ENCODE peak calls at places on chromosomes 6 and 20, in six cellular contexts. C is SK-N-SH, F is A549, O is K562, Z is GM12878, W is H1. G is an unnamed sample.

GRCh38 chr6:127267742-127268588 is 1.3 kb downstream of the RNF146 start:
- DNase-seq in C (peak; percentile 27), F (peak; percentile 1), O (no peak), Z (no peak), W (no peak), G (peak; percentile 12)

GRCh38 chr6:166633732-166634535 is 6.9 kb upstream of the RPS6KA2 start:
- DNase-seq in C (no peak), F (no peak), O (peak; percentile 21), Z (no peak), W (no peak), G (peak; percentile 20)

GRCh38 chr6:157533397-157533814 is 152.4 kb downstream of the ZDHHC14 start:
- DNase-seq in C (peak; percentile 52), F (no peak), O (no peak), Z (no peak), W (no peak), G (no peak)

GRCh38 chr20:37392441-37393195 is 46.7 kb downstream of the SRC start:
- DNase-seq in C (peak; percentile 71), F (no peak), O (peak; percentile 52), Z (no peak), W (no peak), G (peak; percentile 67)

GRCh38 chr6:45376310-45377040 is 1.3 kb downstream of the SUPT3H start:
- DNase-seq in C (no peak), F (no peak), O (no peak), Z (no peak), W (no peak), G (no peak)

GRCh38 chr20:62926229-62927127 is at the start of gene DIDO1:
- DNase-seq in C (peak; percentile 99), F (peak; percentile 96), O (peak; percentile 90), Z (peak; percentile 56), W (no peak), G (peak; percentile 87)

GRCh38 chr6:147949981-147950622 is 392.5 kb upstream of the SASH1 start:
- DNase-seq in C (no peak), F (no peak), O (no peak), Z (no peak), W (no peak), G (no peak)

GRCh38 chr6:170269151-170269872 is 21.6 kb downstream of the DLL1 start:
- DNase-seq in C (no peak), F (no peak), O (no peak), Z (no peak), W (no peak), G (no peak)

GRCh38 chr6:2396856-2397640 is 151.6 kb upstream of the GMDS start:
- DNase-seq in C (no peak), F (no peak), O (no peak), Z (no peak), W (no peak), G (no peak)

GRCh38 chr20:8020314-8021079 is 936 bp upstream of the TMX4 start:
- DNase-seq in C (no peak), F (no peak), O (no peak), Z (peak; percentile 85), W (no peak), G (peak; percentile 23)

GRCh38 chr6:44531447-44532015 is 144.0 kb downstream of the CDC5L start:
- DNase-seq in C (no peak), F (no peak), O (no peak), Z (no peak), W (no peak), G (no peak)

GRCh38 chr6:128305228-128305627 is 215.2 kb downstream of the PTPRK start:
- DNase-seq in C (no peak), F (no peak), O (no peak), Z (no peak), W (no peak), G (no peak)

GRCh38 chr6:29014729-29015608 is 9.9 kb upstream of the ZNF311 start:
- DNase-seq in C (no peak), F (no peak), O (no peak), Z (no peak), W (no peak), G (no peak)

GRCh38 chr6:32982702-32983492 is 14.5 kb downstream of the BRD2 start:
- DNase-seq in C (no peak), F (no peak), O (no peak), Z (no peak), W (no peak), G (no peak)

GRCh38 chr6:17505767-17506280 is 94.3 kb upstream of the FAM8A1 start:
- DNase-seq in C (no peak), F (no peak), O (no peak), Z (no peak), W (no peak), G (no peak)

GRCh38 chr20:39812116-39812515 is 850.0 kb downstream of the DHX35 start:
- DNase-seq in C (no peak), F (no peak), O (no peak), Z (no peak), W (no peak), G (no peak)

DNA sequence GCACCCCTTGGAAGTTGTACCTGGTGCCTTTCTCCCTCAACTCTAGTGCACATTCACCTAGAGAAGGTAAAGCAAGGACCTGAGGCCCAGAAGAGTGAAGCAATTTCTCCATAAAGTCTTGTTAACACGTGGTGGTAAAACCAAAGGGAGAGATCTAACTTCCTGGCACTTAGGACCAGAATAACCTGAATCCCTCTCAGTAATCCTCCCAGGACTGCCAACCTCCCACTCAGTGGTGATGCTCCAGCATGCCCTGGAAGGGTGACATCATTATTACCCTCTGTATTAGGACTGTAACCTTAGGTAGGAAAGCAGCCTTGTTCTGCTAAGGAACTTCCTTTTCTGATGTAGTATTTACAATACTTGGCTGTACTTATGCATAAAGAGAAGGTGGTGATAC is 330.6 kb upstream of the MARCKS start:
- DNase-seq in C (no peak), F (no peak), O (no peak), Z (no peak), W (no peak), G (no peak)
- TF ChIP-seq CHD2 in C (no peak), F (no peak), O (no peak), Z (no peak), W (no peak), G (no peak)

GRCh38 chr6:163945813-163946212 is 531.3 kb downstream of the QKI start:
- DNase-seq in C (no peak), F (no peak), O (no peak), Z (no peak), W (no peak), G (no peak)

GRCh38 chr6:163947276-163947675 is 532.8 kb downstream of the QKI start:
- DNase-seq in C (no peak), F (no peak), O (no peak), Z (no peak), W (no peak), G (no peak)

GRCh38 chr6:163944897-163945296 is 530.4 kb downstream of the QKI start:
- DNase-seq in C (no peak), F (no peak), O (no peak), Z (no peak), W (no peak), G (no peak)

GRCh38 chr6:163948250-163948649 is 533.7 kb downstream of the QKI start:
- DNase-seq in C (no peak), F (no peak), O (no peak), Z (no peak), W (no peak), G (no peak)

GRCh38 chr6:163946437-163946836 is 531.9 kb downstream of the QKI start:
- DNase-seq in C (no peak), F (no peak), O (no peak), Z (no peak), W (no peak), G (no peak)
- TF ChIP-seq CHD2 in C (no peak), F (no peak), O (no peak), Z (no peak), W (no peak), G (no peak)

GRCh38 chr6:37491161-37491829 is 8.4 kb downstream of the CCDC167 start:
- DNase-seq in C (peak; percentile 88), F (no peak), O (no peak), Z (no peak), W (no peak), G (no peak)
- TF ChIP-seq CHD2 in C (peak; percentile 60), F (no peak), O (no peak), Z (no peak), W (no peak), G (no peak)

DNA sequence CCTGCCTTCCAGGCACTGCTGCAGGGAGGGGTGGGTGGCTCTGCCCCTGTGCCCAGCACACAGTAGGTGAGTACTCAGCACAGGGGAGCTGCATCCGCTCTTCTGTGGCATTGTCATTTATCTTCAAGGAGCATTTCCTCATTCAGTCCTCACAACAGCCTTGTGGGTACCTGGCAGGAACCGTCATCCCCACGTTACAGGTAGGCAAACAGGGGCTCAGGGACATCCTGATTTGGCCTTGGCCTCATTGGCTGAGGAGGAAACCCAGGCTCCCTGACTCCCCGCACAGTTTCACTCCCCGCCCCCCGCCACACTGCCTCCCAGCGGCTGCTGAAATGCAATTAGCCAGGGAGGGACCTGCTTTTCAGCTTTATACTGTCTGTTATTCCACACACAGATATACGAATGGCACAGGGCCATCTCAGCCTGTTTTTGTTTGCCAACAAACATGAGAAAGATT is 24.3 kb upstream of the PNPLA1 start:
- DNase-seq in C (peak; percentile 65), F (no peak), O (peak; percentile 44), Z (no peak), W (no peak), G (no peak)
- TF ChIP-seq CHD2 in C (no peak), F (no peak), O (no peak), Z (no peak), W (no peak), G (no peak)

DNA sequence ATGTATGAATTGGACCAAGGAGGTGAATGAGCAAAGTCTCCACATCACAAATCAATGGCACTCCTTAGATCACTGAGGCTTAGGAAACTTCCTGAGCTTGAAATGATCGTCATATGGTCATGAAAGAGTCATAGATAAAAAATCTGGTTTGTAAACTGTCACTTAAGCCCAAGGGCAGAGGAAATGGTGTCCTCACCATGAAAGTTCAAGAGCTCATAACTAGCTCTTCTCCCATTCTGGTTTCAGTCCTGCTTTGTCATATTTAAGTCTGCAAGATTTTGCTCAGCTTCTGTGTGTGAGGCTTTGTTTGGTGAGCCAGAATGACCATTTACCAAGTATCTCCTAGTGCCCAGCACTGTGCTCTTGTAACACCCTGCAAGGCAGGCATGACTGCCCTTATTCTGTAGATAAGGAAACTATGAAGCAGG is 60.5 kb downstream of the GJA10 start:
- DNase-seq in C (no peak), F (no peak), O (no peak), Z (no peak), W (no peak), G (no peak)
- TF ChIP-seq CHD2 in C (no peak), F (no peak), O (no peak), Z (no peak), W (no peak), G (no peak)